ENCODE peak calls at places on chromosomes 4 and X, in ten cellular contexts. Z is SK-N-SH, U is K562, S is A549, E is stomach, Y is tibial nerve, O is sigmoid colon, D is upper lobe of left lung, P is ovary, R is H1. T is an unnamed sample.
A peak's percentile ranks its signal among the peaks of the same experiment; 100 is the strongest.

GRCh38 chr4:15015170-15015569 is 12.9 kb downstream of the CPEB2 start:
- DNase-seq in D (no peak), E (no peak), O (no peak), Y (no peak), R (no peak), Z (peak; percentile 23), U (no peak), S (no peak), P (no peak), T (no peak)

GRCh38 chrX:137313627-137314026 is 252.3 kb upstream of the ZIC3 start:
- DNase-seq in P (no peak), U (no peak), R (no peak), D (no peak), O (no peak), Y (no peak), S (no peak), Z (no peak), E (no peak), T (no peak)

GRCh38 chrX:54495814-54496516 is at the start of gene FGD1:
- DNase-seq in P (peak; percentile 82), E (peak; percentile 73), Y (peak; percentile 38), U (peak; percentile 58), S (peak; percentile 82), D (peak; percentile 92), R (no peak), Z (peak; percentile 92), O (peak; percentile 85), T (no peak)

GRCh38 chr4:129352480-129352879 is 256.5 kb downstream of the C4orf33 start:
- DNase-seq in O (no peak), Z (no peak), S (no peak), P (no peak), R (no peak), U (no peak), D (no peak), Y (no peak), E (no peak), T (no peak)

GRCh38 chr4:79178770-79179169 is 147.1 kb downstream of the NAA11 start:
- DNase-seq in U (no peak), D (no peak), R (no peak), O (peak; percentile 81), Z (no peak), S (no peak), Y (peak; percentile 43), E (no peak), P (peak; percentile 40), T (no peak)

GRCh38 chr4:14650127-14650526 is 352.2 kb upstream of the CPEB2 start:
- DNase-seq in S (no peak), E (no peak), R (no peak), Z (no peak), D (no peak), O (no peak), P (no peak), Y (no peak), U (no peak), T (no peak)

GRCh38 chr4:1246901-1247810 is 1.8 kb downstream of the CTBP1 start:
- DNase-seq in Y (no peak), Z (peak; percentile 64), R (no peak), E (no peak), P (peak; percentile 30), S (no peak), O (peak; percentile 66), D (peak; percentile 72), U (peak; percentile 43), T (peak; percentile 66)

GRCh38 chrX:134932528-134933217 is 58.1 kb upstream of the SMIM10 start:
- DNase-seq in E (no peak), R (no peak), D (no peak), O (no peak), P (no peak), Z (no peak), Y (no peak), U (no peak), S (no peak), T (no peak)

GRCh38 chrX:63919081-63919480 is 134.1 kb upstream of the ARHGEF9 start:
- DNase-seq in S (no peak), O (no peak), U (no peak), R (no peak), Y (no peak), D (no peak), P (no peak), Z (no peak), E (no peak), T (no peak)

GRCh38 chrX:155279873-155280272 is 15.6 kb upstream of the RAB39B start:
- DNase-seq in U (no peak), R (no peak), S (no peak), P (no peak), Y (no peak), E (no peak), D (no peak), O (no peak), Z (no peak), T (no peak)

GRCh38 chr4:119103263-119103662 is 32.4 kb upstream of the MYOZ2 start:
- DNase-seq in S (peak; percentile 69), Y (no peak), R (no peak), U (no peak), D (no peak), O (peak; percentile 72), Z (no peak), P (no peak), E (no peak), T (peak; percentile 73)

GRCh38 chr4:104425003-104425402 is 69.7 kb downstream of the CXXC4 start:
- DNase-seq in O (no peak), P (no peak), D (no peak), E (no peak), R (no peak), S (no peak), Z (no peak), Y (no peak), U (no peak), T (no peak)

GRCh38 chr4:145920205-145920604 is 18.4 kb downstream of the ZNF827 start:
- DNase-seq in Y (no peak), S (no peak), Z (no peak), D (no peak), R (no peak), U (no peak), O (no peak), E (no peak), P (no peak), T (no peak)

DNA sequence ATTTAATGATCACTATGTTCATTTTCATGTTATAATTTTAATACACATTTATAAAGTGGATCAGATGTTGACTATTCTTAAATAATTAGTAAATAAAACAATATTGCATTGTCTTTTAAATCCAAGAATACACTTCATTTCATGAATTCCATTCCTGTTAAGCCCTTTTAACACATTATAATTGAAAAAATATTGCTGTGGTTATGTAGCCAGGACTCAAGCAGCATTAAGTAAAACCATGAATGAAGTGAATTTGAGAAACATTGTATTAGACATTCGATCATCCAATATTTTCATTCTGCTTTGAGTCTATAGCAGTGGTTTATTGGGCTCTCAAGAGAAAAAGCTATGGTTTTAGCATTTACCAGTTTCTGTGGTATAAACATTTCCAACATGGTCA is 94.2 kb upstream of the RAPGEF2 start:
- DNase-seq in S (no peak), U (no peak), R (no peak), Z (no peak), O (no peak), E (no peak), Y (no peak), P (no peak), D (no peak), T (no peak)
- H3K27ac ChIP-seq in S (no peak overlapping the region), U (no peak overlapping the region), R (no peak overlapping the region), Z (no peak overlapping the region), O (no peak overlapping the region), E (no peak overlapping the region), Y (no peak overlapping the region), P (no peak overlapping the region), D (no peak overlapping the region), T (no peak overlapping the region)

DNA sequence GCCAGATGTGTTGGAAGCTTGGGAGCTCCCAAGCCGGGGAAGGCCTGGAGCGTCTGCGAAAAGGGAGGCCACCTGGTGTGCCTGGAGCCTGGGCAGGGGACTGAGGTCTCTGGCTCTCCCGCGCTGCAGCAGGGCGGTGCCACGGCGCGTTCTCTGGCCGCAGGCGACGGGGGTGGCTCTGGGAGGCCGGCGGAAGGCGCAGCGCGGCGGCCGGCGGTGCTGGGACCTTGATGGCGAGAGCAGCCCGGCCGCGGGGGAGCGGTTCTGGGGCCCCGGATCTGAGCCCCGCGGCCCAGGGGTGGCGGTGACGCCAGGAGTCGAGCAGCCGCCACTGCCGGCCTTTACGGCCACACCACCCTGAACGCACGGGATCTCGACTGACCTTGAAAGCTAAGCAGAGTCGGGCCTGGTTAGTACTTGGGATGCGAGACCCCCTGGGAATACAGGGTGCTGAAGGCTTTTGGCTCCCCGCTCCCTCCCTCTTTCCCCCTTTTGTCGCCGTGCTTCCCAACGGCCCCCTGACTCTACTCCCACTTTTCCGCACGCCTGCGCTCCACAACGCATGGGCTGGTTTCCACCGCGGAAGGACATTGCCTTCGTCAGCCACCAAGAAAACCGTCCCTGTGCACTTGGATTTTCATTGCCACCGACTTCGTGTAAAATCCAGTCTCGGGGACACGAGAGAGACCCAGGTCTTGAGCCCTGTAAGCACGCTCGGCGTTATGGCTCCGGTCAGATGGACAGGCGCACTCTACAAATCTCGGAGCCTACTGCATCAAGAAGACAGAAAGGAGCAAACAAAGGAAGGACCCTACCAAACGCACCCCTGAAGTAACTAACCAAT is 9.5 kb downstream of the FRG2 start:
- DNase-seq in R (no peak), Z (peak; percentile 52), D (peak; percentile 78), Y (no peak), O (no peak), S (no peak), P (no peak), U (no peak), E (no peak), T (no peak)
- TF ChIP-seq EP300 in R (no peak), Z (no peak), D (no peak), Y (no peak), O (no peak), S (no peak), P (no peak), U (no peak), E (no peak), T (no peak)

DNA sequence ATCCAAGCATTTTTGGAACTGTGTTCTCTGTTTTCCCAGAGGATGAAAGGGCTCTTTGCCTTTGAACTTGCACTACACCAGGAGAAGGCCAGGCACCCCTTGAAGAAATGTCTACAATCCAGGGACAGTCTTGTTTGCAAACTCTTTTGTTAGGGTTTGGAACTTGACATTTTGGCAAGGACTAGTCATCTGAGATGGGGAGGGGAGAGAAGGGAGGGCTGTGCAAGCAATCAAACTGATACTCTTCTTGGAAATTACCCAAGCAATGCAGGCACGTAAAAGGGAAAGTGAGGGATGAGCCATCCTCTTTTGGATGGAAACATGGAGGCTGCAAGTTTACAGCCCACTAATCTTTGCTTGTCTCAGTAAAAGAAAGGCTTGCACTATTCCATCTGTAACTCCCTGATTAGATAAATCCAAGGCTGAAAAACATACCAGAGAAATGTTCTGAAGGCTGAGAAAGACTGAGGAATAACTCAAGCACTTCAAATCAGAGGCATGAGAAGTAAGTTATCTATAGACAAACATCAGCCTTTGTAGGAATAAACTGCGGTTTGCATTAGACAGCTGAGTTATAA is 140.9 kb downstream of the TSPAN5 start:
- DNase-seq in U (no peak), D (no peak), Y (no peak), R (no peak), S (no peak), P (no peak), Z (no peak), O (no peak), E (no peak), T (no peak)
- H3K27ac ChIP-seq in U (no peak overlapping the region), D (no peak overlapping the region), Y (no peak overlapping the region), R (peak overlapping the region; percentile 45), S (peak overlapping the region; percentile 79), P (no peak overlapping the region), Z (peak overlapping the region; percentile 47), O (peak overlapping the region; percentile 42), E (no peak overlapping the region), T (no peak overlapping the region)

DNA sequence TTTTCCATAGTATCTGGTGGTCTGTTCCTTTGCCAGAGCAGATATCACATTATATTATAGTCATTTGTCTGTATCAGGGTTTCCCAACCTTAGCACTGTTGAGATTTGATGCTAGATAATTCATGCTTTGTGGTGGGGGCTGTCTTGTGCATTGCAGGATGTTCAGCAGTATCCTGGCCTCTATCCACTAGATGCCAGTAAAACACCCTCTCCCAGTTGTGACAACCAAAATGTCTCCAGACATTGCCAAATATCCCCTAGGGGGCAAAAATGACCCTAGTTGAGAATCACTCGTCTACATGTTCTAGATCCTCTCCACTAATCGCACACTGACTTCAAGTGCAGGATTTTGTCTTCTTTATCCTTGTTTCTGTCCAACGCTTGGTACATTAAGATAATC is 160.8 kb downstream of the FANCB start:
- DNase-seq in Y (no peak), E (no peak), O (no peak), S (no peak), P (no peak), R (no peak), U (no peak), D (no peak), Z (no peak), T (no peak)
- TF ChIP-seq EP300 in Y (no peak), E (no peak), O (no peak), S (no peak), P (no peak), R (no peak), U (no peak), D (no peak), Z (no peak), T (no peak)